ENCODE peak calls at places on chromosome 2, in four cellular contexts. R is lower lobe of right lung, D is thoracic aorta, J is AG04450. U is an unnamed sample.

GRCh38 chr2:65024149-65024829 is 31.9 kb upstream of the CEP68 start:
- DNase-seq in D (no peak), J (peak; percentile 44), R (no peak), U (no peak)

GRCh38 chr2:100611079-100612029 is 48.6 kb downstream of the PDCL3 start:
- DNase-seq in R (no peak), D (no peak), J (no peak), U (peak; percentile 46)

GRCh38 chr2:11520092-11520693 is 13.7 kb upstream of the GREB1 start:
- DNase-seq in D (no peak), R (no peak), J (no peak), U (no peak)

GRCh38 chr2:156901373-156902031 is 356.0 kb upstream of the GALNT5 start:
- DNase-seq in D (no peak), J (no peak), R (no peak), U (no peak)

GRCh38 chr2:32008811-32009478 is 1.9 kb downstream of the MEMO1 start:
- DNase-seq in D (no peak), J (no peak), R (no peak), U (no peak)

GRCh38 chr2:85539361-85540130 is 578 bp downstream of the MAT2A start:
- DNase-seq in R (peak; percentile 82), J (no peak), D (peak; percentile 42), U (peak; percentile 89)

GRCh38 chr2:115122701-115123100 is 680.3 kb downstream of the DPP10 start:
- DNase-seq in D (no peak), J (no peak), R (no peak), U (no peak)

GRCh38 chr2:890791-891190 is 59.9 kb upstream of the SNTG2 start:
- DNase-seq in J (no peak), R (no peak), D (no peak), U (no peak)

GRCh38 chr2:238462782-238463396 is 36.2 kb downstream of the ASB1 start:
- DNase-seq in J (peak; percentile 11), R (no peak), D (no peak), U (no peak)

GRCh38 chr2:226725096-226725495 is 74.5 kb downstream of the IRS1 start:
- DNase-seq in D (no peak), R (no peak), J (no peak), U (no peak)

GRCh38 chr2:217142649-217143266 is 282.9 kb upstream of the TNP1 start:
- DNase-seq in J (no peak), D (no peak), R (no peak), U (no peak)

GRCh38 chr2:45993476-45993991 is 303.7 kb upstream of the EPAS1 start:
- DNase-seq in R (no peak), J (peak; percentile 78), D (peak; percentile 46), U (no peak)

GRCh38 chr2:137252934-137253333 is 487.6 kb downstream of the THSD7B start:
- DNase-seq in D (no peak), R (no peak), J (no peak), U (no peak)

GRCh38 chr2:120346667-120347358 is 877 bp downstream of the INHBB start:
- DNase-seq in R (no peak), D (no peak), J (no peak), U (no peak)

GRCh38 chr2:236848467-236848866 is 237.2 kb upstream of the COPS8 start:
- DNase-seq in R (no peak), D (no peak), J (no peak), U (no peak)

GRCh38 chr2:213188971-213189899 is 37.8 kb upstream of the IKZF2 start:
- DNase-seq in J (no peak), D (no peak), R (peak; percentile 30), U (no peak)

GRCh38 chr2:100584811-100585210 is 22.0 kb downstream of the PDCL3 start:
- DNase-seq in D (no peak), J (no peak), R (no peak), U (no peak)

GRCh38 chr2:197170137-197170682 is 140.4 kb downstream of the ANKRD44 start:
- DNase-seq in R (no peak), J (no peak), D (no peak), U (no peak)

GRCh38 chr2:177983183-177983788 is 89.3 kb downstream of the PDE11A start:
- DNase-seq in D (no peak), J (peak; percentile 47), R (no peak), U (no peak)

GRCh38 chr2:176088048-176088936 is 4.2 kb upstream of the HOXD13 start:
- DNase-seq in J (no peak), D (no peak), R (peak; percentile 64), U (peak; percentile 79)

GRCh38 chr2:7555260-7555659 is 638.0 kb downstream of the RNF144A start:
- DNase-seq in J (no peak), D (no peak), R (no peak), U (no peak)

GRCh38 chr2:150339951-150340350 is 147.5 kb downstream of the RND3 start:
- DNase-seq in D (no peak), J (no peak), R (no peak), U (no peak)

GRCh38 chr2:47237375-47238357 is 82.6 kb upstream of the STPG4 start:
- DNase-seq in R (no peak), J (no peak), D (peak; percentile 17), U (no peak)

GRCh38 chr2:61512768-61513398 is 25.3 kb downstream of the XPO1 start:
- DNase-seq in D (no peak), R (no peak), J (no peak), U (no peak)

GRCh38 chr2:3476386-3477033 is 42.8 kb downstream of the ADI1 start:
- DNase-seq in R (no peak), J (no peak), D (no peak), U (no peak)

GRCh38 chr2:30914456-30914855 is 107.2 kb upstream of the CAPN13 start:
- DNase-seq in J (no peak), R (no peak), D (no peak), U (no peak)

GRCh38 chr2:1366546-1367134 is 46.6 kb upstream of the TPO start:
- DNase-seq in D (no peak), J (no peak), R (peak; percentile 81), U (peak; percentile 85)

GRCh38 chr2:31735716-31736115 is 155.0 kb upstream of the SRD5A2 start:
- DNase-seq in R (no peak), D (no peak), J (no peak), U (no peak)

GRCh38 chr2:214810670-214811069 is 1.2 kb upstream of the BARD1 start:
- DNase-seq in D (no peak), J (no peak), R (peak; percentile 45), U (no peak)

GRCh38 chr2:231682546-231683291 is 25.6 kb upstream of the PTMA start:
- DNase-seq in D (no peak), J (no peak), R (no peak), U (no peak)

GRCh38 chr2:197205590-197206215 is 104.9 kb downstream of the ANKRD44 start:
- DNase-seq in D (no peak), J (no peak), R (no peak), U (no peak)

GRCh38 chr2:74206180-74206688 is 7.8 kb downstream of the MTHFD2 start:
- DNase-seq in D (no peak), R (no peak), J (no peak), U (no peak)

GRCh38 chr2:233247744-233248143 is 3.7 kb upstream of the ATG16L1 start:
- DNase-seq in J (no peak), R (no peak), D (no peak), U (no peak)

GRCh38 chr2:15561574-15562344 is 625 bp upstream of the NBAS start:
- DNase-seq in R (no peak), J (no peak), D (no peak), U (no peak)

GRCh38 chr2:134918518-134919359 is at the start of gene CCNT2:
- DNase-seq in J (peak; percentile 98), R (peak; percentile 99), D (peak; percentile 96), U (peak; percentile 100)

GRCh38 chr2:222866358-222866960 is 5.6 kb downstream of the ACSL3 start:
- DNase-seq in J (no peak), R (no peak), D (no peak), U (no peak)

GRCh38 chr2:204234879-204235278 is 298.3 kb downstream of the ICOS start:
- DNase-seq in D (no peak), J (peak; percentile 4), R (no peak), U (no peak)

GRCh38 chr2:217993817-217994459 is 8.9 kb downstream of the TNS1 start:
- DNase-seq in D (no peak), R (peak; percentile 78), J (no peak), U (peak; percentile 83)

GRCh38 chr2:235098273-235098672 is 146.5 kb downstream of the SH3BP4 start:
- DNase-seq in J (no peak), D (no peak), R (no peak), U (no peak)

GRCh38 chr2:219429958-219430586 is 4.6 kb upstream of the SPEG start:
- DNase-seq in D (no peak), J (no peak), R (no peak), U (peak; percentile 19)
- H3K27ac ChIP-seq in D (peak overlapping the region; percentile 79), J (no peak overlapping the region), R (no peak overlapping the region), U (no peak overlapping the region)

GRCh38 chr2:171523339-171523931 is 1.2 kb downstream of the CYBRD1 start:
- DNase-seq in J (no peak), D (peak; percentile 66), R (peak; percentile 83), U (peak; percentile 86)

GRCh38 chr2:171522057-171522803 is at the start of gene CYBRD1:
- DNase-seq in J (peak; percentile 58), R (peak; percentile 90), D (peak; percentile 50), U (peak; percentile 94)

GRCh38 chr2:171523969-171524401 is 1.7 kb downstream of the CYBRD1 start:
- DNase-seq in D (no peak), R (peak; percentile 57), J (no peak), U (no peak)

GRCh38 chr2:171521361-171522056 is 765 bp upstream of the CYBRD1 start:
- DNase-seq in R (no peak), J (no peak), D (no peak), U (no peak)

DNA sequence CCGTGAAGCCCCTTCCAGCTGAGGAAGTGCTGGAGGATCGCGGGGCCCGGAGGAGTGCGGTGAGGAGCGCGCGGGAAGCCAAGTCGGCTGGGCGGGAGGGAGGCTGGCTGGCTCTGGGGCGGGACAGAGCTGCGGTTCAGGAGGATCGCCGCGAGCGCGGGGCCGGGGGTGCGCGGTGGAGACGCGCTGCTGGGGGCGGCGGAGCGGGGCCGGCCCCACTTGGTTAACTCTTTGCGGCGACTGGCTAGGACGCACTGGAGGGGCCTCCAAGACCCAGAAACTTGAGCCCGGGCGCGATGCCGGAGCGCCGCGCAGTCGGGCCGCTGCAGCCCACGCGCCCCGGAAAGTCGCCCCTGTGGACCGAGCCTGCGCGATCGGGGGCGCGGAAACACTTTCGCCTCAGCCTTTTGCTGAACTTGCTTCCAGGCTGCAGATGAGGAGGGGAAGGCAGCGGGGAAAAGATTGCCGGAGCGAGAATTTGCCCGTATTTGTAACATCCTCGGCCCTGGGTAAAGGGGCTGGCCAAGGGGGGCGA is 597 bp downstream of the CYBRD1 start:
- DNase-seq in R (peak; percentile 56), J (no peak), D (no peak), U (peak; percentile 72)
- H3K4me3 ChIP-seq in R (peak overlapping the region; percentile 89), J (peak overlapping the region; percentile 83), D (peak overlapping the region; percentile 98), U (peak overlapping the region; percentile 71)

DNA sequence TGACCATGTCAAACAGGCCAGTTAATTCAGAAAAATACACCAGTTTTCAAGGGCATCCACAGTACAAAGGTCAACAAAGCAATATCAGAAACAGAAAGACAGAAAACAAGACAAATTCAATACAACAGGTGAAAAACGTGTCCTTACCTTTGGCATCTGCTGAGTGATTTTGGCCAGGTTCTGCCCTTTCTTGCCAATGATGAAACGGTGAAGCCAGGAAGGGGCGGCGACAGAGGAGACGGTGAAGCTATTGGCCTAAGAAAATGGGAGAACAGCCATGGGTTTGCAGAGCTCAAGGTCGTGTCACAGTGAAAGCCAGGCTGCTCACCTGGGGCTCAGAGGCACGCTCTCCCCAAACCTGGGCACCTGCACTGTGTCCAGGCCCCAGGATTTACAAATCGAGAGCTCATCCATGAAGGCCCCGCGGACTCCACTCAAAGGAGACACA is 60.5 kb downstream of the HDLBP start:
- DNase-seq in D (no peak), R (no peak), J (no peak), U (no peak)
- H3K27ac ChIP-seq in D (no peak overlapping the region), R (no peak overlapping the region), J (no peak overlapping the region), U (no peak overlapping the region)

GRCh38 chr2:38666578-38666926 is 638 bp downstream of the GALM start:
- DNase-seq in D (no peak), R (peak; percentile 56), J (no peak), U (no peak)
- H3K4me3 ChIP-seq in D (peak overlapping the region; percentile 72), R (peak overlapping the region; percentile 71), J (peak overlapping the region; percentile 82), U (peak overlapping the region; percentile 88)